ENCODE peak calls at places on chromosome 14, in six cellular contexts. T is HCT116, L is breast epithelium, Z is left lung, Q is ovary, C is neural progenitor cell. A is an unnamed sample. For H3K4me1 and H3K27me3, the result is how much of the 10 kb centered on the place peaks cover.

GRCh38 chr14:75223664-75224154 is 47.3 kb upstream of the TMED10 start:
- DNase-seq in T (no peak), L (no peak), Z (peak), Q (no peak), C (peak), A (peak)

GRCh38 chr14:88613552-88614010 is 50.7 kb downstream of the ZC3H14 start:
- DNase-seq in T (no peak), L (no peak), Z (no peak), Q (no peak), C (no peak), A (no peak)

GRCh38 chr14:104689620-104690265 is 325 bp downstream of the INF2 start:
- DNase-seq in T (no peak), L (no peak), Z (no peak), Q (peak), C (no peak), A (no peak)

GRCh38 chr14:52351561-52352491 is 37.7 kb downstream of the PTGER2 start:
- DNase-seq in T (no peak), L (no peak), Z (no peak), Q (no peak), C (no peak), A (no peak)

GRCh38 chr14:23151342-23151741 is 32.1 kb downstream of the SLC7A8 start:
- DNase-seq in T (no peak), L (no peak), Z (no peak), Q (no peak), C (no peak), A (no peak)

GRCh38 chr14:52262600-52262999 is 4.9 kb upstream of the PTGDR start:
- DNase-seq in T (no peak), L (no peak), Z (no peak), Q (no peak), C (no peak), A (no peak)

GRCh38 chr14:42140831-42141279 is 534.2 kb downstream of the LRFN5 start:
- DNase-seq in T (no peak), L (no peak), Z (no peak), Q (no peak), C (no peak), A (peak)

GRCh38 chr14:64835431-64835830 is 44.3 kb downstream of the SPTB start:
- DNase-seq in T (no peak), L (no peak), Z (no peak), Q (no peak), C (no peak), A (no peak)

GRCh38 chr14:93977790-93978581 is 1.6 kb upstream of the ASB2 start:
- DNase-seq in T (no peak), L (no peak), Z (no peak), Q (no peak), C (no peak), A (no peak)

GRCh38 chr14:31950760-31951637 is 126.1 kb upstream of the ARHGAP5 start:
- DNase-seq in T (no peak), L (no peak), Z (peak), Q (peak), C (peak), A (peak)

GRCh38 chr14:69528143-69528542 is 43.6 kb downstream of the PLEKHD1 start:
- DNase-seq in T (no peak), L (no peak), Z (no peak), Q (no peak), C (no peak), A (no peak)

GRCh38 chr14:26370118-26370517 is 227.7 kb downstream of the NOVA1 start:
- DNase-seq in T (no peak), L (no peak), Z (no peak), Q (no peak), C (peak), A (peak)

GRCh38 chr14:103102689-103103260 is 8.2 kb downstream of the EXOC3L4 start:
- DNase-seq in T (no peak), L (no peak), Z (no peak), Q (no peak), C (no peak), A (no peak)

GRCh38 chr14:51593397-51593796 is 58.3 kb upstream of the FRMD6 start:
- DNase-seq in T (no peak), L (no peak), Z (no peak), Q (no peak), C (no peak), A (peak)

GRCh38 chr14:69077841-69078240 is 75.1 kb downstream of the DCAF5 start:
- DNase-seq in T (no peak), L (no peak), Z (no peak), Q (no peak), C (no peak), A (peak)

GRCh38 chr14:101761881-101762529 is 496 bp downstream of the PPP2R5C start:
- DNase-seq in T (no peak), L (peak), Z (peak), Q (peak), C (peak), A (peak)

GRCh38 chr14:103546651-103547454 is 15.6 kb downstream of the BAG5 start:
- DNase-seq in T (peak), L (no peak), Z (peak), Q (peak), C (peak), A (peak)

GRCh38 chr14:30034049-30034635 is 106.5 kb upstream of the PRKD1 start:
- DNase-seq in T (no peak), L (no peak), Z (no peak), Q (no peak), C (peak), A (no peak)

GRCh38 chr14:29236848-29237247 is 470.3 kb downstream of the FOXG1 start:
- DNase-seq in T (no peak), L (no peak), Z (no peak), Q (no peak), C (no peak), A (peak)

DNA sequence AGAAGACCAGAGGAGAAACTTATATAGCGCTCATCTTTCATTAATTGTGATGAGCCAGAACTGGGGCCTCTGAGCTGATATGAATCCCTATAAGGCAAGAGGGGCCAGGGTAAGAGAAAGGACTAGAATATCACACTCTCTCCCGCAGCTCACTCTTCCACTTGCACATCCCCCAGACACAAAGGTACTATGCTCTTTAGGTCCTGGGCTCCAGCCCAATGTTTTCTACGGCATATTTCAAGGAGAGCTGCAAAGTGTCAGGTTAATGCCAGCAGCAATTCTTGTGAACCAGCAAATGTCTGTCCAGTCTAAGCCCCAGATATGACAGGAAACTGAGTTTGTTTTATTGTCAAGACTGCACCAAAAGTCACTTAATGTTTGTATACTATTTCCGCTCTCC is 29.4 kb downstream of the PPP2R5E start:
- DNase-seq in T (no peak), L (no peak), Z (no peak), Q (no peak), C (no peak), A (no peak)
- H3K4me1 ChIP-seq in T (under half), L (under half), Z (under half), Q (under half), C (under half), A (under half)

GRCh38 chr14:95070748-95071435 is 86.4 kb downstream of the DICER1 start:
- DNase-seq in T (no peak), L (no peak), Z (no peak), Q (no peak), C (no peak), A (no peak)

GRCh38 chr14:95069547-95069946 is 87.8 kb downstream of the DICER1 start:
- DNase-seq in T (no peak), L (no peak), Z (no peak), Q (no peak), C (no peak), A (no peak)

GRCh38 chr14:95073947-95074346 is 83.4 kb downstream of the DICER1 start:
- DNase-seq in T (no peak), L (no peak), Z (no peak), Q (no peak), C (no peak), A (no peak)

GRCh38 chr14:95072310-95072709 is 85.0 kb downstream of the DICER1 start:
- DNase-seq in T (no peak), L (no peak), Z (no peak), Q (no peak), C (no peak), A (no peak)

DNA sequence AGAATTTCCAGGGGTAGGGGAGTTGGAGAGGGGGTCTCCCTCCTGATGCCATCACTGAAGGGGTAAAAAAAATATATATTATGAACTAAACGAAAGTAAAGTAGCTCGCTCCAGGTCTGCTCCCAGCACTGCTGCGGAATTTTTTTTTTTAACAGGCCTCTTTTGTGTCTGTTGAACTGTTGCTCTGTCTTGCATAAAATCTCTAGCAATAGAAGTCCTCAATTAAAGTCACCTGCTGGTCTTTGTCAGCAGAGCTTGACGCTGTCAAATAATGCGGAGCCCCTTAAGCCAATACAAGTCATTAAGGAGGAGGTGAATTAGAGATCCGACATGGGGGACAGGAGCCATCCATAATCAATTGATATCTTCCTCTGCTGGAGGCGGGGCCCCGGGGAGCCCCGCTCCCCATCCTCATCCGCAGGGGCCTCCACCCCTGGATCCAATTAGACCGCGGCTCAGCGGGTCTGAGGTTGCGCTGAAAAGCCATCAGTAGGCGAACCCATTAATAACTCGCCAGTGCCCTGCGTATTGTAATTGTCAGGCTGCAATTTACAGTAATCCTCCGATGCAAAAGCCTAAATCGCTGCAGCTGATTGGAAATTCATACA is 85.6 kb downstream of the DICER1 start:
- DNase-seq in T (no peak), L (no peak), Z (no peak), Q (no peak), C (peak), A (no peak)
- H3K27me3 ChIP-seq in T (under half), L (under half), Z (under half), Q (under half), C (under half), A (under half)

GRCh38 chr14:90816686-90817436 is 631 bp upstream of the TTC7B start:
- DNase-seq in T (no peak), L (no peak), Z (no peak), Q (peak), C (no peak), A (no peak)

GRCh38 chr14:90814806-90815566 is 1.2 kb downstream of the TTC7B start:
- DNase-seq in T (no peak), L (no peak), Z (no peak), Q (no peak), C (no peak), A (no peak)

GRCh38 chr14:90815567-90815816 is 738 bp downstream of the TTC7B start:
- DNase-seq in T (no peak), L (no peak), Z (no peak), Q (no peak), C (no peak), A (no peak)

GRCh38 chr14:90818715-90819114 is 2.5 kb upstream of the TTC7B start:
- DNase-seq in T (no peak), L (no peak), Z (no peak), Q (no peak), C (no peak), A (no peak)

DNA sequence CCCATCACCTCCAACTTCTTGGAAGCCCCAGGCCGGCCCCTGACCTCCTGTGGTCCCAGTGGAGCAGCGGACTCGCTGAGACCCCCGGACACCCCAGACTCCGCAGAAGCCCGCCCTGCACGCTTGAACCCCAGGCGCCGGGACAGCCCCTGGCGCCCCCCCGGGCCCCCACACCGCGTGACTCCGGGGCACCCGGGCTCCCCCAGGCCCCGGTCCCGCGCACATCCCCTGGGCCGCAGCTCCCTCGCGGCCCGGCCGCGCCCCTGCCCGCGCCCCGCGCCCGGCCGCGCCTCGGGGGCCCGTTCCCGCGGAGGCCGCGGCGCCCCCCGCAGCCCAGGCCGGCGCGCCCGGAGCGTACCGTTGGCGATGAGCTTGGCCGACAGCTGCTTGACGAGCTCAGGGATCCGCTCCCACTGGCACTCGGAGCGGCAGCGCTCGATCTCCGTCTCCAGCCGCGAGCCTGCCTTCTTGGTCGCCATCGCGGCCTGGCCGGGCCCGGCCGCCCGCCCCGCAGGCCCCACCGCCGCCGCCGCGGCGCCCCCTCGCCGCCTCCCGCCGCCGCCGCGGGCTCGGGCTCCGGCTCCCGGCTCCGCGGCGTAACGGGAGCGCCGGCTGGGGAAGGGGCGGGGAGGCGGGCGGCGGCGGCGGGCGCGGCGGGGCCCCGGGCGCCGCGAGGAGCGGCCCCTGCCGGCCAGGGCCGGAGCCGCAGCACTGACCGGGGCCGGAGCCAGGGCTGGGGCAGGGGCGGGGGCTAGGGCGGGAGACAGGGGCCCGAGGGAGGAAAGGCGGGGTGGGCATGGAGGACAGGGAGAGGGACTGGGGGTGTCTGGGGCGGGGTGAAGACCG is at the start of gene TTC7B:
- DNase-seq in T (no peak), L (no peak), Z (no peak), Q (peak), C (peak), A (peak)
- TF ChIP-seq CTCF in T (no peak), L (no peak), Z (no peak), Q (no peak), C (peak), A (peak)

GRCh38 chr14:99759546-99759925 is 33.7 kb upstream of the EML1 start:
- DNase-seq in T (no peak), L (no peak), Z (peak), Q (no peak), C (no peak), A (no peak)
- H3K4me1 ChIP-seq in T (under half), L (under half), Z (under half), Q (under half), C (under half), A (under half)

DNA sequence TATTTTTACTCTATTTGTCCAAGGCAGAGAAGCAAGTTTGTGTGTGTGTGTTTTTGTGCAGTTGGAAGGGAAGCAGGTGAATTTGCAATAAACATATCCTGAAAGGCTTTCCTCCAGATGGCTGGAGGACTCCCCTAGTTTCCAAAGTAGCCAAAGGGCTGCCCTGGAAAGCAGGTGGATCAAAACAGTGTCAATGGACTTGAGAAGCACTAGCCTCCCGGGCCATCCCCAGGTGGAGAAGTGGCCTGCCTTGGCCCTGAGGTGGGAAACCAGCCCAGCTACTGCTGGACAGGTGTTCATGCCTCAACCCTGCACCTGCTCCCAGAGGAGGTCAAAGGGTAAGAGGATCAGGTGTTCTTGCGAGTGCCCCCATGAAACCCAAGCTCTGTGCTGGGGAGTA is 1046.9 kb downstream of the VRK1 start:
- DNase-seq in T (no peak), L (no peak), Z (no peak), Q (no peak), C (no peak), A (no peak)
- H3K27me3 ChIP-seq in T (under half), L (under half), Z (under half), Q (under half), C (under half), A (under half)

GRCh38 chr14:91716999-91717398 is 14.9 kb downstream of the CATSPERB start:
- DNase-seq in T (no peak), L (no peak), Z (no peak), Q (no peak), C (no peak), A (no peak)

GRCh38 chr14:91719839-91720238 is 12.0 kb downstream of the CATSPERB start:
- DNase-seq in T (no peak), L (no peak), Z (no peak), Q (no peak), C (no peak), A (no peak)

GRCh38 chr14:91714805-91715204 is 17.1 kb downstream of the CATSPERB start:
- DNase-seq in T (no peak), L (no peak), Z (no peak), Q (no peak), C (peak), A (no peak)
- TF ChIP-seq CTCF in T (no peak), L (no peak), Z (no peak), Q (no peak), C (peak), A (no peak)

GRCh38 chr14:56150018-56150417 is 31.8 kb downstream of the PELI2 start:
- DNase-seq in T (no peak), L (no peak), Z (no peak), Q (no peak), C (no peak), A (no peak)
- H3K4me1 ChIP-seq in T (under half), L (under half), Z (under half), Q (under half), C (under half), A (under half)

DNA sequence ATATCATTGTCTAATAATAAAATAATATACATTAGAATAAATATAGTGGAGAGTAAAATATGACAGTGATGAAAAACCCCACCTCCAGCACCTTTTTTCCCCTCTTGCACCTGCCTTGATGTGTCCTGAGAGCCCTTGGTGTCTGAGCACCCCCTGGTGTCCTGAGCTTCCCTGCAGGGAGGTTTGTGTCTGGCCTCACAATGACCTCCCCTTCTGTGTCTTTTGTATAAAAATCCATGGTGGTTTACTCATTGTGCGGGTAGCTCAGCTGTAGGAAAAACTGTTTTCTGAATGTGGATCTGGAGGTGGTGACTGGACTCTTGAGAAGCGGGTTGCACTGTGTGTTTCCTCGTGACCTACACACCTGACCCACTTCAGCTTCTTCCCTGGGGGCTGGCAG is 636.9 kb downstream of the TMEM121 start:
- DNase-seq in T (no peak), L (no peak), Z (no peak), Q (no peak), C (no peak), A (no peak)
- H3K27me3 ChIP-seq in T (under half), L (under half), Z (under half), Q (under half), C (under half), A (under half)

GRCh38 chr14:55873229-55873628 is 245.0 kb upstream of the PELI2 start:
- DNase-seq in T (no peak), L (no peak), Z (no peak), Q (no peak), C (no peak), A (no peak)

GRCh38 chr14:55869397-55870049 is 248.7 kb upstream of the PELI2 start:
- DNase-seq in T (no peak), L (no peak), Z (no peak), Q (no peak), C (no peak), A (no peak)

GRCh38 chr14:55877942-55878341 is 240.3 kb upstream of the PELI2 start:
- DNase-seq in T (no peak), L (no peak), Z (no peak), Q (no peak), C (no peak), A (no peak)

GRCh38 chr14:55874785-55875184 is 243.4 kb upstream of the PELI2 start:
- DNase-seq in T (no peak), L (no peak), Z (no peak), Q (no peak), C (no peak), A (no peak)
- TF ChIP-seq CTCF in T (no peak), L (no peak), Z (no peak), Q (no peak), C (no peak), A (no peak)